ENCODE peak calls at places on chromosomes 2 and 18, in seven cellular contexts. One of them, this sample, is unnamed.

GRCh38 chr2:241892299-241893137 is 23.0 kb downstream of the RTP5 start:
- DNase-seq in SK-N-SH: peak; percentile 78
- DNase-seq in GM12878: no peak
- DNase-seq in HCT116: no peak
- DNase-seq in HepG2: no peak
- DNase-seq in K562: peak; percentile 88
- DNase-seq in H1: no peak
- DNase-seq in this sample: no peak

GRCh38 chr2:162103443-162104009 is 29.5 kb upstream of the DPP4 start:
- DNase-seq in GM12878: no peak
- DNase-seq in HepG2: no peak
- DNase-seq in H1: no peak
- DNase-seq in K562: no peak
- DNase-seq in SK-N-SH: no peak
- DNase-seq in HCT116: no peak
- DNase-seq in this sample: no peak

GRCh38 chr2:119485336-119486110 is 38.8 kb downstream of the SCTR start:
- DNase-seq in HepG2: no peak
- DNase-seq in K562: no peak
- DNase-seq in SK-N-SH: peak; percentile 65
- DNase-seq in HCT116: no peak
- DNase-seq in GM12878: no peak
- DNase-seq in H1: no peak
- DNase-seq in this sample: no peak

GRCh38 chr2:100409975-100410647 is 7.4 kb downstream of the CHST10 start:
- DNase-seq in H1: no peak
- DNase-seq in HepG2: no peak
- DNase-seq in HCT116: no peak
- DNase-seq in SK-N-SH: no peak
- DNase-seq in K562: no peak
- DNase-seq in GM12878: no peak
- DNase-seq in this sample: no peak

GRCh38 chr2:205675861-205676516 is 6.3 kb upstream of the NRP2 start:
- DNase-seq in HCT116: peak; percentile 53
- DNase-seq in K562: peak; percentile 21
- DNase-seq in GM12878: no peak
- DNase-seq in H1: no peak
- DNase-seq in HepG2: peak; percentile 60
- DNase-seq in SK-N-SH: peak; percentile 63
- DNase-seq in this sample: peak; percentile 72

GRCh38 chr2:173079968-173080860 is 4.6 kb downstream of the MAP3K20 start:
- DNase-seq in SK-N-SH: no peak
- DNase-seq in HepG2: no peak
- DNase-seq in HCT116: no peak
- DNase-seq in GM12878: no peak
- DNase-seq in K562: no peak
- DNase-seq in H1: no peak
- DNase-seq in this sample: no peak

GRCh38 chr18:595571-595970 is 1.2 kb upstream of the CLUL1 start:
- DNase-seq in SK-N-SH: no peak
- DNase-seq in HCT116: no peak
- DNase-seq in GM12878: no peak
- DNase-seq in K562: no peak
- DNase-seq in HepG2: no peak
- DNase-seq in H1: no peak
- DNase-seq in this sample: no peak

GRCh38 chr2:115880558-115880957 is 1438.1 kb downstream of the DPP10 start:
- DNase-seq in H1: no peak
- DNase-seq in K562: no peak
- DNase-seq in HepG2: no peak
- DNase-seq in GM12878: no peak
- DNase-seq in HCT116: no peak
- DNase-seq in SK-N-SH: peak; percentile 1
- DNase-seq in this sample: peak; percentile 10

GRCh38 chr2:40363631-40364030 is 88.3 kb downstream of the SLC8A1 start:
- DNase-seq in SK-N-SH: no peak
- DNase-seq in HepG2: no peak
- DNase-seq in HCT116: no peak
- DNase-seq in K562: no peak
- DNase-seq in H1: no peak
- DNase-seq in GM12878: no peak
- DNase-seq in this sample: no peak

GRCh38 chr2:173448938-173449471 is 94.3 kb downstream of the CDCA7 start:
- DNase-seq in SK-N-SH: peak; percentile 77
- DNase-seq in GM12878: peak; percentile 34
- DNase-seq in HCT116: peak; percentile 85
- DNase-seq in K562: peak; percentile 78
- DNase-seq in H1: peak; percentile 93
- DNase-seq in HepG2: peak; percentile 87
- DNase-seq in this sample: peak; percentile 84

GRCh38 chr2:99617811-99618210 is 128.0 kb upstream of the REV1 start:
- DNase-seq in H1: no peak
- DNase-seq in K562: no peak
- DNase-seq in HepG2: no peak
- DNase-seq in GM12878: no peak
- DNase-seq in SK-N-SH: no peak
- DNase-seq in HCT116: no peak
- DNase-seq in this sample: peak; percentile 64

GRCh38 chr2:85243101-85244072 is 84.4 kb downstream of the TGOLN2 start:
- DNase-seq in HepG2: peak; percentile 50
- DNase-seq in SK-N-SH: peak; percentile 66
- DNase-seq in H1: peak; percentile 83
- DNase-seq in HCT116: no peak
- DNase-seq in GM12878: no peak
- DNase-seq in K562: peak; percentile 76
- DNase-seq in this sample: peak; percentile 46

GRCh38 chr2:69997296-69998184 is 36.1 kb upstream of the ASPRV1 start:
- DNase-seq in SK-N-SH: no peak
- DNase-seq in K562: peak; percentile 87
- DNase-seq in H1: no peak
- DNase-seq in GM12878: no peak
- DNase-seq in HCT116: peak; percentile 57
- DNase-seq in HepG2: no peak
- DNase-seq in this sample: peak; percentile 14

GRCh38 chr18:10771053-10771709 is 245.4 kb downstream of the NAPG start:
- DNase-seq in HCT116: no peak
- DNase-seq in H1: no peak
- DNase-seq in K562: no peak
- DNase-seq in HepG2: no peak
- DNase-seq in SK-N-SH: no peak
- DNase-seq in GM12878: peak; percentile 17
- DNase-seq in this sample: no peak

GRCh38 chr2:237597680-237598145 is 7.2 kb upstream of the RAB17 start:
- DNase-seq in HepG2: no peak
- DNase-seq in HCT116: no peak
- DNase-seq in GM12878: no peak
- DNase-seq in SK-N-SH: no peak
- DNase-seq in H1: no peak
- DNase-seq in K562: no peak
- DNase-seq in this sample: no peak

GRCh38 chr2:11744631-11745394 is 1.6 kb upstream of the LPIN1 start:
- DNase-seq in SK-N-SH: peak; percentile 71
- DNase-seq in H1: no peak
- DNase-seq in GM12878: no peak
- DNase-seq in HCT116: peak; percentile 47
- DNase-seq in HepG2: peak; percentile 79
- DNase-seq in K562: peak; percentile 76
- DNase-seq in this sample: no peak

GRCh38 chr2:103003750-103004250 is 242.0 kb downstream of the TMEM182 start:
- DNase-seq in H1: no peak
- DNase-seq in K562: no peak
- DNase-seq in GM12878: no peak
- DNase-seq in SK-N-SH: no peak
- DNase-seq in HepG2: no peak
- DNase-seq in HCT116: no peak
- DNase-seq in this sample: no peak

GRCh38 chr18:27213123-27213717 is 28.1 kb upstream of the CHST9 start:
- DNase-seq in HepG2: no peak
- DNase-seq in HCT116: no peak
- DNase-seq in H1: no peak
- DNase-seq in GM12878: no peak
- DNase-seq in K562: no peak
- DNase-seq in SK-N-SH: no peak
- DNase-seq in this sample: no peak

GRCh38 chr2:234587341-234588053 is 90.6 kb upstream of the ARL4C start:
- DNase-seq in H1: no peak
- DNase-seq in SK-N-SH: no peak
- DNase-seq in K562: no peak
- DNase-seq in HCT116: no peak
- DNase-seq in HepG2: no peak
- DNase-seq in GM12878: no peak
- DNase-seq in this sample: no peak

GRCh38 chr2:234580686-234581085 is 83.8 kb upstream of the ARL4C start:
- DNase-seq in H1: no peak
- DNase-seq in K562: no peak
- DNase-seq in HCT116: no peak
- DNase-seq in GM12878: no peak
- DNase-seq in SK-N-SH: no peak
- DNase-seq in HepG2: no peak
- DNase-seq in this sample: no peak

GRCh38 chr2:234588054-234588430 is 91.2 kb upstream of the ARL4C start:
- DNase-seq in HepG2: no peak
- DNase-seq in SK-N-SH: no peak
- DNase-seq in H1: no peak
- DNase-seq in GM12878: no peak
- DNase-seq in HCT116: no peak
- DNase-seq in K562: no peak
- DNase-seq in this sample: no peak

GRCh38 chr2:234579231-234579962 is 82.5 kb upstream of the ARL4C start:
- DNase-seq in H1: no peak
- DNase-seq in SK-N-SH: peak; percentile 20
- DNase-seq in HCT116: no peak
- DNase-seq in K562: no peak
- DNase-seq in HepG2: no peak
- DNase-seq in GM12878: no peak
- DNase-seq in this sample: no peak

DNA sequence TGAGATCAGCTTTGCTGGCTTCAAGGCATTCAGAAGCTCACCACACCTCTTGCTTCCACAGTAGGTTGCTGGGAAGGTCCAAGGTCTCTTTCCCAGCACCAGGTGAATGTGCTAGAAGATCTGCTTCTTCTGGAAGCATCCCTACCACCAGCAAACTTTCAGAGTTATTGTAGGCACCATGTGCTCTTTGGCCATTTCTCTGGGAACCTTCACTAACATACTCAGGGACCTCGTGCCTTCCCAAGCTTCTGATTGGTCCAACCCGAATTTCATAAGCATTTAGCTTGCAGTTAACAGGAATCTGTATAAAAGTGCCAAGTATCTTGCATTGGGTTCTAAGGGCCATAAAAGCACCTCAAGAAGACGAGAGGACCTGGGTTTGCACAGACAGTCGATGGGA is 86.5 kb upstream of the ARL4C start:
- DNase-seq in H1: no peak
- DNase-seq in HCT116: no peak
- DNase-seq in K562: no peak
- DNase-seq in GM12878: no peak
- DNase-seq in SK-N-SH: no peak
- DNase-seq in HepG2: no peak
- DNase-seq in this sample: no peak
- TF ChIP-seq JUND in H1: no peak
- TF ChIP-seq JUND in HCT116: no peak
- TF ChIP-seq JUND in K562: no peak
- TF ChIP-seq JUND in GM12878: no peak
- TF ChIP-seq JUND in SK-N-SH: no peak
- TF ChIP-seq JUND in HepG2: no peak
- TF ChIP-seq JUND in this sample: no peak

DNA sequence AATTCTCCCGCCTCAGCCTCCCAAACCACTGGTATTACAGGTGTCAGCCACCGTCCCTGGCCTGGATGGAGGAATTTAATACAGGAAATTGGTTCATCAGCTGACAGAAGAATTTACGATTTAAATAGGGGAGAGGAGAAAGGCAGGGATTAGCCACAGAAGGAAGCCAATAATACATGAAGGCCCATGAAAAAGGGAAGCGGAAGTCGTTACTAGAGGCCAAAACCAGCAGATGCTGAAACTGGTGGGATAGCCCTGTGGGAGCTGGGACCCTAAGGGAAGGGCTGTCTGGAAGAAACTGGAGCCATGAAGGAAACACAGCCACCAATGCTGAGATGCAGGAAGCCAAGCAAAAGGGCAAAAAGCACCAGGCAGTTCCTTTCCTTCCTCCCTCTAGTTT is 163.7 kb upstream of the RMP24 start:
- DNase-seq in H1: no peak
- DNase-seq in SK-N-SH: no peak
- DNase-seq in K562: no peak
- DNase-seq in HepG2: no peak
- DNase-seq in HCT116: no peak
- DNase-seq in GM12878: no peak
- DNase-seq in this sample: no peak
- TF ChIP-seq JUND in H1: no peak
- TF ChIP-seq JUND in SK-N-SH: no peak
- TF ChIP-seq JUND in K562: no peak
- TF ChIP-seq JUND in HepG2: no peak
- TF ChIP-seq JUND in HCT116: no peak
- TF ChIP-seq JUND in GM12878: no peak
- TF ChIP-seq JUND in this sample: no peak

GRCh38 chr2:163455815-163456214 is 280.0 kb downstream of the FIGN start:
- DNase-seq in K562: no peak
- DNase-seq in HCT116: no peak
- DNase-seq in HepG2: no peak
- DNase-seq in H1: no peak
- DNase-seq in SK-N-SH: no peak
- DNase-seq in GM12878: peak; percentile 4
- DNase-seq in this sample: no peak

GRCh38 chr2:163465440-163465839 is 270.4 kb downstream of the FIGN start:
- DNase-seq in HepG2: no peak
- DNase-seq in GM12878: no peak
- DNase-seq in H1: no peak
- DNase-seq in K562: no peak
- DNase-seq in SK-N-SH: peak; percentile 49
- DNase-seq in HCT116: no peak
- DNase-seq in this sample: no peak

GRCh38 chr2:163462993-163463392 is 272.8 kb downstream of the FIGN start:
- DNase-seq in K562: no peak
- DNase-seq in GM12878: no peak
- DNase-seq in HepG2: no peak
- DNase-seq in HCT116: no peak
- DNase-seq in H1: no peak
- DNase-seq in SK-N-SH: no peak
- DNase-seq in this sample: no peak

DNA sequence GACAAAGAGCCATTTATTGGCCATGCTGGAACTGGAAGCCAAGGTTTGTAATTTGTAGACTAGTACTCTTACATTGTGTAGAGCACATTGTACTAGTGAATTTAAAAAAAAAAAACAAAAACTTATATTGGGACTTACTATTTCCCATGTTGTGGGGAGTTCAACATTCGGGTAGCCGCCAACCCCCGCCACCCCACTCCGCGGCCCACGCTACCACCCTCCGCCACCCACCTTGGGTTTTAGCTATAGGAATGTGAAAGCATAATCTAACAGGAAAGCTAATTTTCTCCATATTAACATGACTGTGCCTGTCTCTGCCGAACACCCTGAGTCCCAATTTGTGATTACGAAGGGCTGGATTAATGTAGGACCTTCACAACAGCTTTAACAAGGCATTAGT is 275.8 kb downstream of the FIGN start:
- DNase-seq in GM12878: no peak
- DNase-seq in HCT116: no peak
- DNase-seq in HepG2: no peak
- DNase-seq in SK-N-SH: no peak
- DNase-seq in H1: no peak
- DNase-seq in K562: no peak
- DNase-seq in this sample: no peak
- TF ChIP-seq JUND in GM12878: no peak
- TF ChIP-seq JUND in HCT116: no peak
- TF ChIP-seq JUND in HepG2: no peak
- TF ChIP-seq JUND in SK-N-SH: no peak
- TF ChIP-seq JUND in H1: no peak
- TF ChIP-seq JUND in K562: no peak
- TF ChIP-seq JUND in this sample: no peak

GRCh38 chr2:197134206-197134605 is 176.4 kb downstream of the ANKRD44 start:
- DNase-seq in SK-N-SH: no peak
- DNase-seq in H1: no peak
- DNase-seq in K562: no peak
- DNase-seq in HepG2: peak; percentile 22
- DNase-seq in HCT116: no peak
- DNase-seq in GM12878: no peak
- DNase-seq in this sample: no peak
- TF ChIP-seq JUND in SK-N-SH: no peak
- TF ChIP-seq JUND in H1: no peak
- TF ChIP-seq JUND in K562: no peak
- TF ChIP-seq JUND in HepG2: no peak
- TF ChIP-seq JUND in HCT116: no peak
- TF ChIP-seq JUND in GM12878: no peak
- TF ChIP-seq JUND in this sample: no peak